ENCODE peak calls at places on chromosomes 12 and 14, in eight cellular contexts. One of them, this sample, is unnamed.
A peak's percentile ranks its signal among the peaks of the same experiment; 100 is the strongest.

GRCh38 chr12:31224768-31225448 is 101.0 kb downstream of the SINHCAF start:
- DNase-seq in progenitor cell of endocrine pancreas: no peak
- DNase-seq in neural progenitor cell: peak; percentile 37
- DNase-seq in foreskin fibroblast: no peak
- DNase-seq in suprapubic skin: no peak
- DNase-seq in stimulated activated naive B cell treated with anti-CD40 and anti-IgM and Interleukin-4, amounts not matched to agents 10 μg/mL and 1 μg/mL and 100 μg/mL, for 72 hours: no peak
- DNase-seq in lower leg skin: no peak
- DNase-seq in activated CD8-positive, alpha-beta memory T cell treated with anti-CD3 and anti-CD28 coated beads, Interleukin-2, amount 50 U/mL, for 4 hours: no peak
- DNase-seq in this sample: no peak

GRCh38 chr12:131511391-131511802 is 199.5 kb upstream of the SFSWAP start:
- DNase-seq in stimulated activated naive B cell treated with anti-CD40 and anti-IgM and Interleukin-4, amounts not matched to agents 10 μg/mL and 1 μg/mL and 100 μg/mL, for 72 hours: peak; percentile 56
- DNase-seq in activated CD8-positive, alpha-beta memory T cell treated with anti-CD3 and anti-CD28 coated beads, Interleukin-2, amount 50 U/mL, for 4 hours: peak; percentile 43
- DNase-seq in lower leg skin: peak; percentile 66
- DNase-seq in suprapubic skin: no peak
- DNase-seq in neural progenitor cell: no peak
- DNase-seq in progenitor cell of endocrine pancreas: no peak
- DNase-seq in foreskin fibroblast: no peak
- DNase-seq in this sample: no peak

GRCh38 chr12:123106640-123107359 is 44.1 kb downstream of the PITPNM2 start:
- DNase-seq in progenitor cell of endocrine pancreas: no peak
- DNase-seq in stimulated activated naive B cell treated with anti-CD40 and anti-IgM and Interleukin-4, amounts not matched to agents 10 μg/mL and 1 μg/mL and 100 μg/mL, for 72 hours: peak; percentile 64
- DNase-seq in suprapubic skin: no peak
- DNase-seq in foreskin fibroblast: no peak
- DNase-seq in activated CD8-positive, alpha-beta memory T cell treated with anti-CD3 and anti-CD28 coated beads, Interleukin-2, amount 50 U/mL, for 4 hours: peak; percentile 65
- DNase-seq in neural progenitor cell: no peak
- DNase-seq in lower leg skin: no peak
- DNase-seq in this sample: no peak

GRCh38 chr12:116524311-116524710 is 34.9 kb upstream of the MAP1LC3B2 start:
- DNase-seq in suprapubic skin: no peak
- DNase-seq in progenitor cell of endocrine pancreas: no peak
- DNase-seq in neural progenitor cell: no peak
- DNase-seq in lower leg skin: peak; percentile 80
- DNase-seq in foreskin fibroblast: no peak
- DNase-seq in activated CD8-positive, alpha-beta memory T cell treated with anti-CD3 and anti-CD28 coated beads, Interleukin-2, amount 50 U/mL, for 4 hours: no peak
- DNase-seq in stimulated activated naive B cell treated with anti-CD40 and anti-IgM and Interleukin-4, amounts not matched to agents 10 μg/mL and 1 μg/mL and 100 μg/mL, for 72 hours: no peak
- DNase-seq in this sample: no peak

GRCh38 chr14:75247286-75247922 is 31.2 kb upstream of the FOS start:
- DNase-seq in suprapubic skin: no peak
- DNase-seq in neural progenitor cell: no peak
- DNase-seq in progenitor cell of endocrine pancreas: no peak
- DNase-seq in stimulated activated naive B cell treated with anti-CD40 and anti-IgM and Interleukin-4, amounts not matched to agents 10 μg/mL and 1 μg/mL and 100 μg/mL, for 72 hours: peak; percentile 41
- DNase-seq in lower leg skin: no peak
- DNase-seq in activated CD8-positive, alpha-beta memory T cell treated with anti-CD3 and anti-CD28 coated beads, Interleukin-2, amount 50 U/mL, for 4 hours: peak; percentile 48
- DNase-seq in foreskin fibroblast: no peak
- DNase-seq in this sample: no peak

GRCh38 chr12:2385529-2385928 is 332.7 kb downstream of the CACNA1C start:
- DNase-seq in suprapubic skin: no peak
- DNase-seq in lower leg skin: peak; percentile 70
- DNase-seq in activated CD8-positive, alpha-beta memory T cell treated with anti-CD3 and anti-CD28 coated beads, Interleukin-2, amount 50 U/mL, for 4 hours: no peak
- DNase-seq in neural progenitor cell: no peak
- DNase-seq in stimulated activated naive B cell treated with anti-CD40 and anti-IgM and Interleukin-4, amounts not matched to agents 10 μg/mL and 1 μg/mL and 100 μg/mL, for 72 hours: no peak
- DNase-seq in progenitor cell of endocrine pancreas: no peak
- DNase-seq in foreskin fibroblast: no peak
- DNase-seq in this sample: no peak

GRCh38 chr12:56839489-56840442 is 76.6 kb downstream of the HSD17B6 start:
- DNase-seq in suprapubic skin: no peak
- DNase-seq in neural progenitor cell: peak; percentile 80
- DNase-seq in progenitor cell of endocrine pancreas: no peak
- DNase-seq in lower leg skin: no peak
- DNase-seq in stimulated activated naive B cell treated with anti-CD40 and anti-IgM and Interleukin-4, amounts not matched to agents 10 μg/mL and 1 μg/mL and 100 μg/mL, for 72 hours: no peak
- DNase-seq in activated CD8-positive, alpha-beta memory T cell treated with anti-CD3 and anti-CD28 coated beads, Interleukin-2, amount 50 U/mL, for 4 hours: no peak
- DNase-seq in foreskin fibroblast: peak; percentile 6
- DNase-seq in this sample: peak; percentile 78

GRCh38 chr12:12185424-12185823 is 81.4 kb downstream of the LRP6 start:
- DNase-seq in lower leg skin: no peak
- DNase-seq in activated CD8-positive, alpha-beta memory T cell treated with anti-CD3 and anti-CD28 coated beads, Interleukin-2, amount 50 U/mL, for 4 hours: no peak
- DNase-seq in foreskin fibroblast: no peak
- DNase-seq in neural progenitor cell: no peak
- DNase-seq in progenitor cell of endocrine pancreas: no peak
- DNase-seq in suprapubic skin: no peak
- DNase-seq in stimulated activated naive B cell treated with anti-CD40 and anti-IgM and Interleukin-4, amounts not matched to agents 10 μg/mL and 1 μg/mL and 100 μg/mL, for 72 hours: no peak
- DNase-seq in this sample: no peak

GRCh38 chr14:71606064-71606463 is 326.2 kb upstream of the RGS6 start:
- DNase-seq in lower leg skin: no peak
- DNase-seq in neural progenitor cell: no peak
- DNase-seq in stimulated activated naive B cell treated with anti-CD40 and anti-IgM and Interleukin-4, amounts not matched to agents 10 μg/mL and 1 μg/mL and 100 μg/mL, for 72 hours: no peak
- DNase-seq in progenitor cell of endocrine pancreas: no peak
- DNase-seq in activated CD8-positive, alpha-beta memory T cell treated with anti-CD3 and anti-CD28 coated beads, Interleukin-2, amount 50 U/mL, for 4 hours: no peak
- DNase-seq in suprapubic skin: no peak
- DNase-seq in foreskin fibroblast: no peak
- DNase-seq in this sample: no peak

GRCh38 chr14:92657457-92658142 is 90.8 kb downstream of the LGMN start:
- DNase-seq in progenitor cell of endocrine pancreas: no peak
- DNase-seq in foreskin fibroblast: no peak
- DNase-seq in activated CD8-positive, alpha-beta memory T cell treated with anti-CD3 and anti-CD28 coated beads, Interleukin-2, amount 50 U/mL, for 4 hours: no peak
- DNase-seq in lower leg skin: peak; percentile 93
- DNase-seq in suprapubic skin: no peak
- DNase-seq in stimulated activated naive B cell treated with anti-CD40 and anti-IgM and Interleukin-4, amounts not matched to agents 10 μg/mL and 1 μg/mL and 100 μg/mL, for 72 hours: no peak
- DNase-seq in neural progenitor cell: no peak
- DNase-seq in this sample: no peak

GRCh38 chr12:1605129-1606020 is 11.0 kb upstream of the FBXL14 start:
- DNase-seq in lower leg skin: peak; percentile 92
- DNase-seq in activated CD8-positive, alpha-beta memory T cell treated with anti-CD3 and anti-CD28 coated beads, Interleukin-2, amount 50 U/mL, for 4 hours: peak; percentile 49
- DNase-seq in progenitor cell of endocrine pancreas: peak; percentile 59
- DNase-seq in stimulated activated naive B cell treated with anti-CD40 and anti-IgM and Interleukin-4, amounts not matched to agents 10 μg/mL and 1 μg/mL and 100 μg/mL, for 72 hours: peak; percentile 43
- DNase-seq in suprapubic skin: peak; percentile 85
- DNase-seq in foreskin fibroblast: peak; percentile 75
- DNase-seq in neural progenitor cell: peak; percentile 84
- DNase-seq in this sample: peak; percentile 48

GRCh38 chr14:104657114-104657524 is 32.3 kb upstream of the INF2 start:
- DNase-seq in activated CD8-positive, alpha-beta memory T cell treated with anti-CD3 and anti-CD28 coated beads, Interleukin-2, amount 50 U/mL, for 4 hours: no peak
- DNase-seq in stimulated activated naive B cell treated with anti-CD40 and anti-IgM and Interleukin-4, amounts not matched to agents 10 μg/mL and 1 μg/mL and 100 μg/mL, for 72 hours: peak; percentile 82
- DNase-seq in lower leg skin: no peak
- DNase-seq in suprapubic skin: no peak
- DNase-seq in progenitor cell of endocrine pancreas: no peak
- DNase-seq in foreskin fibroblast: no peak
- DNase-seq in neural progenitor cell: no peak
- DNase-seq in this sample: no peak

GRCh38 chr12:69655616-69656336 is 43.3 kb downstream of the BEST3 start:
- DNase-seq in progenitor cell of endocrine pancreas: no peak
- DNase-seq in foreskin fibroblast: peak; percentile 67
- DNase-seq in stimulated activated naive B cell treated with anti-CD40 and anti-IgM and Interleukin-4, amounts not matched to agents 10 μg/mL and 1 μg/mL and 100 μg/mL, for 72 hours: no peak
- DNase-seq in suprapubic skin: no peak
- DNase-seq in activated CD8-positive, alpha-beta memory T cell treated with anti-CD3 and anti-CD28 coated beads, Interleukin-2, amount 50 U/mL, for 4 hours: no peak
- DNase-seq in neural progenitor cell: no peak
- DNase-seq in lower leg skin: no peak
- DNase-seq in this sample: no peak

GRCh38 chr12:122022393-122023338 is 982 bp downstream of the BCL7A start:
- DNase-seq in foreskin fibroblast: no peak
- DNase-seq in progenitor cell of endocrine pancreas: peak; percentile 23
- DNase-seq in suprapubic skin: no peak
- DNase-seq in activated CD8-positive, alpha-beta memory T cell treated with anti-CD3 and anti-CD28 coated beads, Interleukin-2, amount 50 U/mL, for 4 hours: no peak
- DNase-seq in stimulated activated naive B cell treated with anti-CD40 and anti-IgM and Interleukin-4, amounts not matched to agents 10 μg/mL and 1 μg/mL and 100 μg/mL, for 72 hours: no peak
- DNase-seq in neural progenitor cell: peak; percentile 79
- DNase-seq in lower leg skin: no peak
- DNase-seq in this sample: peak; percentile 47

GRCh38 chr14:90383731-90384542 is 12.9 kb upstream of the CALM1 start:
- DNase-seq in activated CD8-positive, alpha-beta memory T cell treated with anti-CD3 and anti-CD28 coated beads, Interleukin-2, amount 50 U/mL, for 4 hours: peak; percentile 46
- DNase-seq in neural progenitor cell: peak; percentile 82
- DNase-seq in suprapubic skin: peak; percentile 83
- DNase-seq in progenitor cell of endocrine pancreas: peak; percentile 45
- DNase-seq in stimulated activated naive B cell treated with anti-CD40 and anti-IgM and Interleukin-4, amounts not matched to agents 10 μg/mL and 1 μg/mL and 100 μg/mL, for 72 hours: peak; percentile 47
- DNase-seq in foreskin fibroblast: peak; percentile 31
- DNase-seq in lower leg skin: peak; percentile 92
- DNase-seq in this sample: peak; percentile 64

GRCh38 chr14:95273041-95273978 is 46.4 kb downstream of the CLMN start:
- DNase-seq in suprapubic skin: peak; percentile 37
- DNase-seq in foreskin fibroblast: no peak
- DNase-seq in lower leg skin: peak; percentile 57
- DNase-seq in activated CD8-positive, alpha-beta memory T cell treated with anti-CD3 and anti-CD28 coated beads, Interleukin-2, amount 50 U/mL, for 4 hours: no peak
- DNase-seq in progenitor cell of endocrine pancreas: no peak
- DNase-seq in neural progenitor cell: no peak
- DNase-seq in stimulated activated naive B cell treated with anti-CD40 and anti-IgM and Interleukin-4, amounts not matched to agents 10 μg/mL and 1 μg/mL and 100 μg/mL, for 72 hours: no peak
- DNase-seq in this sample: no peak

GRCh38 chr12:104953323-104953722 is 4.8 kb downstream of the SLC41A2 start:
- DNase-seq in stimulated activated naive B cell treated with anti-CD40 and anti-IgM and Interleukin-4, amounts not matched to agents 10 μg/mL and 1 μg/mL and 100 μg/mL, for 72 hours: no peak
- DNase-seq in progenitor cell of endocrine pancreas: no peak
- DNase-seq in suprapubic skin: no peak
- DNase-seq in lower leg skin: no peak
- DNase-seq in neural progenitor cell: no peak
- DNase-seq in activated CD8-positive, alpha-beta memory T cell treated with anti-CD3 and anti-CD28 coated beads, Interleukin-2, amount 50 U/mL, for 4 hours: no peak
- DNase-seq in foreskin fibroblast: no peak
- DNase-seq in this sample: no peak

GRCh38 chr12:57765698-57766463 is 997 bp downstream of the CYP27B1 start:
- DNase-seq in neural progenitor cell: no peak
- DNase-seq in suprapubic skin: no peak
- DNase-seq in stimulated activated naive B cell treated with anti-CD40 and anti-IgM and Interleukin-4, amounts not matched to agents 10 μg/mL and 1 μg/mL and 100 μg/mL, for 72 hours: no peak
- DNase-seq in progenitor cell of endocrine pancreas: no peak
- DNase-seq in activated CD8-positive, alpha-beta memory T cell treated with anti-CD3 and anti-CD28 coated beads, Interleukin-2, amount 50 U/mL, for 4 hours: no peak
- DNase-seq in lower leg skin: no peak
- DNase-seq in foreskin fibroblast: peak; percentile 16
- DNase-seq in this sample: no peak

GRCh38 chr12:48037267-48037915 is 33.1 kb upstream of the COL2A1 start:
- DNase-seq in suprapubic skin: no peak
- DNase-seq in lower leg skin: no peak
- DNase-seq in foreskin fibroblast: peak; percentile 6
- DNase-seq in activated CD8-positive, alpha-beta memory T cell treated with anti-CD3 and anti-CD28 coated beads, Interleukin-2, amount 50 U/mL, for 4 hours: no peak
- DNase-seq in neural progenitor cell: peak; percentile 95
- DNase-seq in stimulated activated naive B cell treated with anti-CD40 and anti-IgM and Interleukin-4, amounts not matched to agents 10 μg/mL and 1 μg/mL and 100 μg/mL, for 72 hours: no peak
- DNase-seq in progenitor cell of endocrine pancreas: peak; percentile 58
- DNase-seq in this sample: peak; percentile 90

GRCh38 chr12:54294914-54295566 is 5.8 kb downstream of the NFE2 start:
- DNase-seq in neural progenitor cell: no peak
- DNase-seq in foreskin fibroblast: no peak
- DNase-seq in stimulated activated naive B cell treated with anti-CD40 and anti-IgM and Interleukin-4, amounts not matched to agents 10 μg/mL and 1 μg/mL and 100 μg/mL, for 72 hours: no peak
- DNase-seq in progenitor cell of endocrine pancreas: no peak
- DNase-seq in suprapubic skin: no peak
- DNase-seq in activated CD8-positive, alpha-beta memory T cell treated with anti-CD3 and anti-CD28 coated beads, Interleukin-2, amount 50 U/mL, for 4 hours: no peak
- DNase-seq in lower leg skin: peak; percentile 58
- DNase-seq in this sample: no peak

GRCh38 chr12:117494833-117495714 is 133.6 kb upstream of the NOS1 start:
- DNase-seq in neural progenitor cell: peak; percentile 13
- DNase-seq in activated CD8-positive, alpha-beta memory T cell treated with anti-CD3 and anti-CD28 coated beads, Interleukin-2, amount 50 U/mL, for 4 hours: no peak
- DNase-seq in progenitor cell of endocrine pancreas: no peak
- DNase-seq in foreskin fibroblast: no peak
- DNase-seq in lower leg skin: no peak
- DNase-seq in stimulated activated naive B cell treated with anti-CD40 and anti-IgM and Interleukin-4, amounts not matched to agents 10 μg/mL and 1 μg/mL and 100 μg/mL, for 72 hours: no peak
- DNase-seq in suprapubic skin: no peak
- DNase-seq in this sample: no peak

GRCh38 chr12:52907092-52907810 is 2.4 kb upstream of the KRT8 start:
- DNase-seq in suprapubic skin: no peak
- DNase-seq in activated CD8-positive, alpha-beta memory T cell treated with anti-CD3 and anti-CD28 coated beads, Interleukin-2, amount 50 U/mL, for 4 hours: no peak
- DNase-seq in foreskin fibroblast: no peak
- DNase-seq in progenitor cell of endocrine pancreas: no peak
- DNase-seq in stimulated activated naive B cell treated with anti-CD40 and anti-IgM and Interleukin-4, amounts not matched to agents 10 μg/mL and 1 μg/mL and 100 μg/mL, for 72 hours: no peak
- DNase-seq in neural progenitor cell: no peak
- DNase-seq in lower leg skin: peak; percentile 90
- DNase-seq in this sample: peak; percentile 41

GRCh38 chr12:46664771-46665287 is 161.0 kb downstream of the SLC38A4 start:
- DNase-seq in suprapubic skin: no peak
- DNase-seq in neural progenitor cell: no peak
- DNase-seq in lower leg skin: no peak
- DNase-seq in activated CD8-positive, alpha-beta memory T cell treated with anti-CD3 and anti-CD28 coated beads, Interleukin-2, amount 50 U/mL, for 4 hours: no peak
- DNase-seq in stimulated activated naive B cell treated with anti-CD40 and anti-IgM and Interleukin-4, amounts not matched to agents 10 μg/mL and 1 μg/mL and 100 μg/mL, for 72 hours: no peak
- DNase-seq in progenitor cell of endocrine pancreas: no peak
- DNase-seq in foreskin fibroblast: peak; percentile 90
- DNase-seq in this sample: no peak

GRCh38 chr12:1256991-1257390 is 266.0 kb downstream of the ERC1 start:
- DNase-seq in progenitor cell of endocrine pancreas: no peak
- DNase-seq in stimulated activated naive B cell treated with anti-CD40 and anti-IgM and Interleukin-4, amounts not matched to agents 10 μg/mL and 1 μg/mL and 100 μg/mL, for 72 hours: no peak
- DNase-seq in activated CD8-positive, alpha-beta memory T cell treated with anti-CD3 and anti-CD28 coated beads, Interleukin-2, amount 50 U/mL, for 4 hours: no peak
- DNase-seq in lower leg skin: no peak
- DNase-seq in neural progenitor cell: no peak
- DNase-seq in foreskin fibroblast: no peak
- DNase-seq in suprapubic skin: no peak
- DNase-seq in this sample: no peak

GRCh38 chr14:101817511-101818001 is 56.0 kb downstream of the PPP2R5C start:
- DNase-seq in foreskin fibroblast: no peak
- DNase-seq in suprapubic skin: no peak
- DNase-seq in activated CD8-positive, alpha-beta memory T cell treated with anti-CD3 and anti-CD28 coated beads, Interleukin-2, amount 50 U/mL, for 4 hours: peak; percentile 43
- DNase-seq in stimulated activated naive B cell treated with anti-CD40 and anti-IgM and Interleukin-4, amounts not matched to agents 10 μg/mL and 1 μg/mL and 100 μg/mL, for 72 hours: no peak
- DNase-seq in progenitor cell of endocrine pancreas: no peak
- DNase-seq in neural progenitor cell: no peak
- DNase-seq in lower leg skin: no peak
- DNase-seq in this sample: no peak

GRCh38 chr12:70774055-70774454 is 136.8 kb upstream of the PTPRB start:
- DNase-seq in lower leg skin: no peak
- DNase-seq in progenitor cell of endocrine pancreas: no peak
- DNase-seq in foreskin fibroblast: peak; percentile 54
- DNase-seq in activated CD8-positive, alpha-beta memory T cell treated with anti-CD3 and anti-CD28 coated beads, Interleukin-2, amount 50 U/mL, for 4 hours: no peak
- DNase-seq in neural progenitor cell: peak; percentile 18
- DNase-seq in stimulated activated naive B cell treated with anti-CD40 and anti-IgM and Interleukin-4, amounts not matched to agents 10 μg/mL and 1 μg/mL and 100 μg/mL, for 72 hours: no peak
- DNase-seq in suprapubic skin: no peak
- DNase-seq in this sample: no peak

GRCh38 chr12:62898568-62898967 is 36.4 kb downstream of the PPM1H start:
- DNase-seq in stimulated activated naive B cell treated with anti-CD40 and anti-IgM and Interleukin-4, amounts not matched to agents 10 μg/mL and 1 μg/mL and 100 μg/mL, for 72 hours: no peak
- DNase-seq in lower leg skin: no peak
- DNase-seq in suprapubic skin: no peak
- DNase-seq in foreskin fibroblast: no peak
- DNase-seq in neural progenitor cell: no peak
- DNase-seq in activated CD8-positive, alpha-beta memory T cell treated with anti-CD3 and anti-CD28 coated beads, Interleukin-2, amount 50 U/mL, for 4 hours: no peak
- DNase-seq in progenitor cell of endocrine pancreas: no peak
- DNase-seq in this sample: no peak

GRCh38 chr12:44217146-44217883 is 381.4 kb downstream of the TMEM117 start:
- DNase-seq in lower leg skin: no peak
- DNase-seq in neural progenitor cell: no peak
- DNase-seq in foreskin fibroblast: no peak
- DNase-seq in suprapubic skin: no peak
- DNase-seq in activated CD8-positive, alpha-beta memory T cell treated with anti-CD3 and anti-CD28 coated beads, Interleukin-2, amount 50 U/mL, for 4 hours: no peak
- DNase-seq in progenitor cell of endocrine pancreas: no peak
- DNase-seq in stimulated activated naive B cell treated with anti-CD40 and anti-IgM and Interleukin-4, amounts not matched to agents 10 μg/mL and 1 μg/mL and 100 μg/mL, for 72 hours: no peak
- DNase-seq in this sample: no peak

GRCh38 chr12:51517800-51518199 is 73.2 kb upstream of the SCN8A start:
- DNase-seq in neural progenitor cell: peak; percentile 46
- DNase-seq in lower leg skin: peak; percentile 29
- DNase-seq in foreskin fibroblast: no peak
- DNase-seq in stimulated activated naive B cell treated with anti-CD40 and anti-IgM and Interleukin-4, amounts not matched to agents 10 μg/mL and 1 μg/mL and 100 μg/mL, for 72 hours: no peak
- DNase-seq in activated CD8-positive, alpha-beta memory T cell treated with anti-CD3 and anti-CD28 coated beads, Interleukin-2, amount 50 U/mL, for 4 hours: no peak
- DNase-seq in progenitor cell of endocrine pancreas: no peak
- DNase-seq in suprapubic skin: no peak
- DNase-seq in this sample: peak; percentile 24

This sample was measured in WTC11.